ENCODE peak calls at places on chromosomes 5 and 9, in ten cellular contexts. S, B, Y, G, A, W, J, L, I and T are unnamed samples.

GRCh38 chr5:19988447-19988846 is 447 bp upstream of the CDH18 start:
- DNase-seq in S (no peak), B (no peak), Y (no peak), G (no peak), A (no peak), W (no peak), J (no peak), L (no peak), I (no peak), T (no peak)

GRCh38 chr5:21661129-21661528 is 1192.0 kb downstream of the CDH12 start:
- DNase-seq in S (no peak), B (no peak), Y (no peak), G (no peak), A (no peak), W (no peak), J (no peak), L (no peak), I (no peak), T (no peak)

GRCh38 chr9:8114826-8115225 is 315.2 kb upstream of the DMAC1 start:
- DNase-seq in S (no peak), B (no peak), Y (no peak), G (no peak), A (no peak), W (no peak), J (no peak), L (no peak), I (no peak), T (no peak)

GRCh38 chr5:1429066-1429465 is 16.2 kb downstream of the SLC6A3 start:
- DNase-seq in S (no peak), B (peak; percentile 34), Y (peak; percentile 10), G (no peak), A (no peak), W (no peak), J (no peak), L (no peak), I (no peak), T (no peak)

GRCh38 chr5:37071901-37072581 is 177.1 kb downstream of the CPLANE1 start:
- DNase-seq in S (no peak), B (no peak), Y (no peak), G (no peak), A (no peak), W (no peak), J (no peak), L (no peak), I (no peak), T (no peak)

GRCh38 chr9:27088981-27089380 is 20.0 kb upstream of the TEK start:
- DNase-seq in S (no peak), B (no peak), Y (no peak), G (no peak), A (no peak), W (no peak), J (no peak), L (no peak), I (no peak), T (no peak)

GRCh38 chr9:13963005-13963653 is 350.8 kb downstream of the NFIB start:
- DNase-seq in S (no peak), B (no peak), Y (no peak), G (no peak), A (no peak), W (no peak), J (no peak), L (no peak), I (no peak), T (no peak)

GRCh38 chr5:137758719-137759312 is 4.7 kb upstream of the HNRNPA0 start:
- DNase-seq in S (no peak), B (no peak), Y (no peak), G (no peak), A (no peak), W (no peak), J (no peak), L (no peak), I (no peak), T (no peak)

GRCh38 chr9:98357921-98358535 is 102.6 kb upstream of the TBC1D2 start:
- DNase-seq in S (no peak), B (no peak), Y (no peak), G (no peak), A (no peak), W (peak; percentile 80), J (no peak), L (no peak), I (peak; percentile 60), T (no peak)

GRCh38 chr9:114465417-114465816 is 39.9 kb downstream of the WHRN start:
- DNase-seq in S (no peak), B (no peak), Y (no peak), G (no peak), A (no peak), W (no peak), J (no peak), L (no peak), I (no peak), T (no peak)

GRCh38 chr5:178560911-178561310 is 29.3 kb downstream of the COL23A1 start:
- DNase-seq in S (no peak), B (no peak), Y (no peak), G (no peak), A (no peak), W (no peak), J (no peak), L (no peak), I (no peak), T (no peak)

GRCh38 chr5:51208291-51208690 is 175.0 kb upstream of the ISL1 start:
- DNase-seq in S (no peak), B (no peak), Y (no peak), G (no peak), A (no peak), W (no peak), J (no peak), L (no peak), I (no peak), T (no peak)

GRCh38 chr9:137745541-137745991 is 126.8 kb downstream of the EHMT1 start:
- DNase-seq in S (no peak), B (no peak), Y (peak; percentile 50), G (no peak), A (no peak), W (no peak), J (no peak), L (peak; percentile 63), I (peak; percentile 38), T (peak; percentile 70)

GRCh38 chr5:88368201-88368600 is 99.6 kb upstream of the TMEM161B start:
- DNase-seq in S (no peak), B (no peak), Y (no peak), G (no peak), A (no peak), W (no peak), J (no peak), L (no peak), I (no peak), T (no peak)

GRCh38 chr9:87445646-87446045 is 52.0 kb upstream of the DAPK1 start:
- DNase-seq in S (no peak), B (no peak), Y (peak; percentile 58), G (no peak), A (no peak), W (no peak), J (peak; percentile 46), L (peak; percentile 30), I (no peak), T (peak; percentile 53)

GRCh38 chr9:78575791-78576190 is 278.9 kb downstream of the PSAT1 start:
- DNase-seq in S (no peak), B (no peak), Y (no peak), G (no peak), A (no peak), W (no peak), J (no peak), L (no peak), I (no peak), T (no peak)

GRCh38 chr9:73565026-73565425 is 413.4 kb downstream of the ANXA1 start:
- DNase-seq in S (no peak), B (no peak), Y (no peak), G (no peak), A (no peak), W (no peak), J (no peak), L (no peak), I (no peak), T (no peak)

GRCh38 chr9:73566627-73567026 is 415.0 kb downstream of the ANXA1 start:
- DNase-seq in S (no peak), B (no peak), Y (no peak), G (no peak), A (no peak), W (no peak), J (no peak), L (no peak), I (no peak), T (no peak)

GRCh38 chr9:73565833-73566465 is 414.3 kb downstream of the ANXA1 start:
- DNase-seq in S (no peak), B (no peak), Y (peak; percentile 57), G (no peak), A (no peak), W (no peak), J (peak; percentile 57), L (no peak), I (peak; percentile 16), T (peak; percentile 27)
- TF ChIP-seq CTCF in S (no peak), B (no peak), Y (peak; percentile 78), G (peak; percentile 25), A (peak; percentile 75), W (peak; percentile 96), J (no peak), L (no peak), I (peak; percentile 83), T (no peak)

DNA sequence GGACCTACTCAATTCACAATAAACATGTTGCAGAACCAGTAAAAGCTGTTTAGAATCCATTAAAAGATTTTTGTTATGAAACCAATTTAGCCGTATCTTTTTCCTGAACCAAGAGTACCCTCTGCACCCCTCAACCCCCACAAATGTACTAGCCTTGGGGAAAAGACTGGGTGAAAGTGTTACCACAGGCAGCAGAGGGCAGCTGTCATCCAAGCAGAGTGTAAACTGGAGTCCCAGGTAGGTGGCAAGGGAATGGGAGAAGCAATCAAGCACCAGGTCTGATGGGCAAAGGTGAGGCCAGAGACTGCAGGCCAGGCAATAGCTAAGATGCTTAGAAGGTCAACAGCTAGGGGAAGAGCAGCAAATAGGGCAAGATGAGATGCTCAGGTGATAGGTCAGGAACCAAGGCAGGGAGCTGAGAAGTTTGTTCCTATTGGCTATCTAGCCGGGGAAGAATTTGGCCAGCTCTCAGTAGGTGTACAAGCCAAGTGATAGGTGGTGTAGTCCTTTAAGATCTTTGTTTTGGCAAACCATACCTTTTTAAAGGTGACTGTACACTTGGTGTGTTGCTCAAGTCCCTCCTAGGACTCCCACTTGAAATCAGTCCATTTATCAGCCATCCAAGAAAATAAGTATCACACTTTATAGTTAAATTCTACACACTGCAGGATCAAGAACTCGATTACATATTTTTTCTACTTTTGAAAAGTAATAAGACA is 77.8 kb upstream of the CCDC112 start:
- DNase-seq in S (no peak), B (no peak), Y (no peak), G (no peak), A (no peak), W (no peak), J (no peak), L (peak; percentile 42), I (no peak), T (no peak)
- TF ChIP-seq CTCF in S (no peak), B (no peak), Y (peak; percentile 26), G (no peak), A (peak; percentile 16), W (peak; percentile 60), J (no peak), L (no peak), I (peak; percentile 11), T (no peak)

GRCh38 chr5:10030219-10030831 is 219.4 kb downstream of the ATPSCKMT start:
- DNase-seq in S (no peak), B (no peak), Y (peak; percentile 72), G (no peak), A (no peak), W (no peak), J (peak; percentile 59), L (peak; percentile 18), I (no peak), T (no peak)
- TF ChIP-seq CTCF in S (no peak), B (no peak), Y (peak; percentile 79), G (no peak), A (no peak), W (peak; percentile 52), J (no peak), L (no peak), I (peak; percentile 33), T (peak; percentile 20)

GRCh38 chr5:82100303-82101077 is 128.7 kb downstream of the ATG10 start:
- DNase-seq in S (no peak), B (no peak), Y (peak; percentile 26), G (no peak), A (no peak), W (peak; percentile 86), J (peak; percentile 13), L (no peak), I (peak; percentile 92), T (no peak)
- TF ChIP-seq CTCF in S (no peak), B (no peak), Y (peak; percentile 35), G (no peak), A (no peak), W (peak; percentile 20), J (no peak), L (no peak), I (peak; percentile 13), T (no peak)